ENCODE peak calls at places on chromosomes 4 and X, in seven cellular contexts. R, T, I, L, Y, G and J are unnamed samples.

GRCh38 chr4:146976145-146976544 is 30.5 kb upstream of the TTC29 start:
- DNase-seq in Y (no peak), R (no peak), G (no peak), L (no peak), I (no peak), T (no peak), J (no peak)

GRCh38 chr4:2290974-2291704 is 29.2 kb upstream of the MXD4 start:
- DNase-seq in I (no peak), L (no peak), G (no peak), T (peak; percentile 1), Y (no peak), R (no peak), J (peak; percentile 64)

GRCh38 chr4:39977489-39978377 is at the start of gene PDS5A:
- DNase-seq in Y (peak; percentile 80), T (peak; percentile 73), R (peak; percentile 90), I (peak; percentile 54), G (peak; percentile 86), L (peak; percentile 90), J (peak; percentile 93)

GRCh38 chr4:72631296-72631695 is 62.3 kb upstream of the ADAMTS3 start:
- DNase-seq in G (no peak), I (peak; percentile 3), Y (peak; percentile 72), T (no peak), L (no peak), R (peak; percentile 19), J (no peak)

GRCh38 chrX:39764441-39764914 is 333.3 kb downstream of the BCOR start:
- DNase-seq in T (no peak), L (no peak), G (no peak), Y (no peak), R (no peak), I (no peak), J (no peak)

GRCh38 chr4:94419956-94420355 is 31.8 kb upstream of the PDLIM5 start:
- DNase-seq in Y (no peak), I (no peak), G (no peak), R (no peak), T (no peak), L (no peak), J (no peak)

GRCh38 chr4:56690393-56690971 is 9.4 kb upstream of the HOPX start:
- DNase-seq in L (no peak), R (no peak), I (no peak), T (no peak), G (no peak), Y (no peak), J (no peak)

GRCh38 chrX:7318661-7319060 is 170.7 kb upstream of the PUDP start:
- DNase-seq in G (no peak), I (no peak), R (no peak), Y (no peak), L (no peak), T (no peak), J (no peak)

GRCh38 chr4:40992472-40993298 is 221.7 kb downstream of the APBB2 start:
- DNase-seq in L (no peak), R (no peak), G (no peak), T (no peak), I (no peak), Y (no peak), J (no peak)

GRCh38 chr4:152938237-152938969 is 2.3 kb downstream of the FHDC1 start:
- DNase-seq in T (no peak), Y (no peak), G (no peak), L (no peak), R (no peak), I (no peak), J (no peak)

GRCh38 chrX:71621644-71622346 is 3.5 kb upstream of the CXCR3 start:
- DNase-seq in T (no peak), R (no peak), Y (no peak), L (no peak), G (no peak), I (no peak), J (peak; percentile 59)

GRCh38 chr4:76801621-76802545 is 96.1 kb downstream of the SOWAHB start:
- DNase-seq in Y (no peak), L (peak; percentile 45), T (no peak), R (peak; percentile 48), I (no peak), G (no peak), J (no peak)

GRCh38 chrX:140507223-140507981 is 2.5 kb upstream of the SOX3 start:
- DNase-seq in G (no peak), L (no peak), I (no peak), R (no peak), T (no peak), Y (no peak), J (no peak)

GRCh38 chr4:2968381-2968780 is 5.0 kb downstream of the GRK4 start:
- DNase-seq in I (no peak), L (no peak), Y (no peak), G (no peak), T (no peak), R (no peak), J (no peak)

GRCh38 chr4:138235419-138235952 is 6.7 kb downstream of the SLC7A11 start:
- DNase-seq in T (no peak), L (no peak), R (no peak), Y (no peak), I (peak; percentile 78), G (no peak), J (no peak)

GRCh38 chrX:70554523-70554922 is 109.9 kb downstream of the DLG3 start:
- DNase-seq in I (no peak), L (no peak), G (no peak), R (no peak), Y (no peak), T (no peak), J (no peak)

GRCh38 chr4:109410776-109411175 is 22.8 kb upstream of the SEC24B start:
- DNase-seq in Y (no peak), G (no peak), L (no peak), T (no peak), R (no peak), I (no peak), J (no peak)

GRCh38 chrX:10505726-10506125 is 114.7 kb downstream of the MID1 start:
- DNase-seq in G (no peak), I (no peak), T (no peak), R (no peak), Y (no peak), L (no peak), J (no peak)

GRCh38 chrX:110322603-110323002 is 4.7 kb upstream of the AMMECR1 start:
- DNase-seq in R (no peak), L (no peak), G (no peak), T (no peak), Y (no peak), I (no peak), J (no peak)

GRCh38 chr4:31692407-31692940 is 972.3 kb downstream of the PCDH7 start:
- DNase-seq in Y (no peak), T (no peak), I (no peak), G (no peak), L (no peak), R (no peak), J (no peak)

DNA sequence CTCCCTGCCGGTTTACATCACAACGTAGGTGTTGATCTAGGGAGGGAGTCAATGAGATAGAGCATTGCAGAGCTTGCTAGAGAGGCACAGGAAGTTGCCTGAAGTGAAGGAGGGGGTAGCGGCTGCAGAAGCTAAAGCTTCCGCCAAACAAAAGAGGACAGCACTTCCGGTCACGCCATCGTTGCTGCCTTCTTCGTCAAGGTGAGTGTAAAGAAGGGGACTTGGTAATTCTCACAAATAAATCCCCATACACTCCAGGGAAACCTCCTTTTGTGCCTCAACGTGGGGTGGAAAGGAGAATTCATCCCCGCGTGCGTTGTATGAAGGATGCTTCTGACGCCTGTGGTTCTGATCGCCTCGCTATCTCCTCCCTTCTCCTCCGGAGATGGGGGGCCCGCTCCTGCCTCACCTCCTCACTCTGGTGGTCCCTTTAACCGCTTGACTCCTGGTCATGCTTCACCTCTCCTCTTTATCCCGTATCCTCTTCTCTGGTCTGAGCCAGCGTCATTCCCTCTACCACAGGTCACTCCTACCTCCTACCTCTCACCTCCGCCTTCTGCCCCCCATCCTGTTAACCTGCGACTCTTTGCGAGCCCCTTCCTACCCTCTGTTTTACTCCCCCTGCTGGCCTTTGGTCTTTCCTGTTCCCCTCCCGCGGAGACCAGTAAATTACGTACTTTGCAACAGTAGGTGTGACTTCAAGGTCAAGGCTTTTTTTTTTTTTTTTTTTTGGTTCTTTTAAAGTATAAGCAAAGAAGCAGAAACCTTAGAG is 59.9 kb downstream of the GSPT2 start:
- DNase-seq in G (peak; percentile 57), L (peak; percentile 26), R (peak; percentile 22), I (peak; percentile 11), T (peak; percentile 1), Y (no peak), J (no peak)
- TF ChIP-seq CTCF in G (no peak), L (peak; percentile 18), R (peak; percentile 27), I (peak; percentile 19), T (no peak), Y (no peak), J (no peak)

GRCh38 chr4:7156273-7157139 is 35.8 kb upstream of the SORCS2 start:
- DNase-seq in G (no peak), I (no peak), T (no peak), R (peak; percentile 41), L (peak; percentile 56), Y (peak; percentile 51), J (no peak)
- H3K27ac ChIP-seq in G (no peak overlapping the region), I (no peak overlapping the region), T (no peak overlapping the region), R (peak overlapping the region; percentile 83), L (no peak overlapping the region), Y (peak overlapping the region; percentile 37), J (no peak overlapping the region)

GRCh38 chr4:119695216-119695615 is 66.6 kb upstream of the PDE5A start:
- DNase-seq in L (no peak), T (no peak), I (no peak), Y (no peak), G (no peak), R (no peak), J (no peak)

GRCh38 chr4:119690871-119691270 is 62.3 kb upstream of the PDE5A start:
- DNase-seq in I (no peak), G (no peak), R (no peak), Y (no peak), L (no peak), T (no peak), J (no peak)

GRCh38 chr4:119693127-119693526 is 64.5 kb upstream of the PDE5A start:
- DNase-seq in Y (no peak), I (no peak), L (peak; percentile 15), T (no peak), G (no peak), R (no peak), J (no peak)

GRCh38 chr4:119688439-119688838 is 59.8 kb upstream of the PDE5A start:
- DNase-seq in L (no peak), R (no peak), T (no peak), Y (no peak), G (no peak), I (no peak), J (no peak)

GRCh38 chr4:119692001-119692400 is 63.4 kb upstream of the PDE5A start:
- DNase-seq in T (no peak), Y (no peak), R (no peak), I (no peak), L (no peak), G (no peak), J (peak; percentile 74)
- TF ChIP-seq CTCF in T (peak; percentile 26), Y (no peak), R (peak; percentile 60), I (peak; percentile 10), L (peak; percentile 43), G (no peak), J (peak; percentile 46)

GRCh38 chr4:79516114-79516513 is 108.1 kb upstream of the GK2 start:
- DNase-seq in R (no peak), G (no peak), L (no peak), T (no peak), Y (no peak), I (no peak), J (no peak)
- H3K27ac ChIP-seq in R (no peak overlapping the region), G (no peak overlapping the region), L (no peak overlapping the region), T (peak overlapping the region; percentile 59), Y (no peak overlapping the region), I (no peak overlapping the region), J (no peak overlapping the region)

GRCh38 chrX:81195712-81196111 is 6.0 kb downstream of the HMGN5 start:
- DNase-seq in G (peak; percentile 68), R (peak; percentile 9), T (no peak), I (no peak), L (peak; percentile 20), Y (no peak), J (peak; percentile 65)
- TF ChIP-seq CTCF in G (peak; percentile 41), R (peak; percentile 65), T (peak; percentile 32), I (peak; percentile 51), L (peak; percentile 62), Y (peak; percentile 25), J (peak; percentile 27)